ENCODE peak calls at places on chromosomes 7 and 10, in five cellular contexts. J, E, M, V and A are unnamed samples.

GRCh38 chr7:114720725-114721124 is 201.2 kb upstream of the MDFIC start:
- DNase-seq in J (no peak), V (no peak), M (no peak), E (no peak), A (no peak)

GRCh38 chr10:122390271-122390670 is 15.8 kb downstream of the PLEKHA1 start:
- DNase-seq in J (no peak), M (no peak), E (no peak), V (peak), A (no peak)

GRCh38 chr10:73999703-74000102 is 1.8 kb downstream of the VCL start:
- DNase-seq in V (no peak), E (peak), J (no peak), M (no peak), A (no peak)

GRCh38 chr7:146948708-146949107 is 832.1 kb downstream of the CNTNAP2 start:
- DNase-seq in J (no peak), V (no peak), E (no peak), M (no peak), A (no peak)

GRCh38 chr10:6034371-6034770 is 27.8 kb downstream of the IL2RA start:
- DNase-seq in E (no peak), V (no peak), M (no peak), J (no peak), A (no peak)

GRCh38 chr10:61832866-61833481 is 68.5 kb upstream of the ARID5B start:
- DNase-seq in M (peak), J (no peak), V (no peak), E (no peak), A (no peak)

GRCh38 chr7:103106336-103107070 is 31.6 kb downstream of the ARMC10 start:
- DNase-seq in V (no peak), E (peak), M (no peak), J (no peak), A (no peak)

GRCh38 chr10:118459642-118460193 is 117.6 kb upstream of the FAM204A start:
- DNase-seq in V (peak), J (peak), E (peak), M (no peak), A (peak)

GRCh38 chr7:128060018-128060417 is 28.8 kb upstream of the LRRC4 start:
- DNase-seq in E (no peak), J (no peak), M (no peak), V (no peak), A (no peak)

GRCh38 chr10:119667562-119668328 is 16.6 kb downstream of the BAG3 start:
- DNase-seq in E (peak), J (no peak), V (no peak), M (peak), A (no peak)

GRCh38 chr10:24524314-24524713 is 199.4 kb downstream of the ARHGAP21 start:
- DNase-seq in E (no peak), V (no peak), J (no peak), M (no peak), A (no peak)

GRCh38 chr10:4672199-4672598 is 153.8 kb upstream of the AKR1E2 start:
- DNase-seq in E (no peak), V (no peak), J (no peak), M (no peak), A (no peak)

GRCh38 chr10:4669585-4669984 is 156.4 kb upstream of the AKR1E2 start:
- DNase-seq in V (no peak), E (no peak), J (no peak), M (no peak), A (no peak)

GRCh38 chr10:4670737-4671136 is 155.3 kb upstream of the AKR1E2 start:
- DNase-seq in J (no peak), E (no peak), V (no peak), M (no peak), A (no peak)

GRCh38 chr10:4673279-4674040 is 152.5 kb upstream of the AKR1E2 start:
- DNase-seq in E (no peak), M (no peak), J (no peak), V (no peak), A (no peak)

GRCh38 chr10:4671451-4672145 is 154.4 kb upstream of the AKR1E2 start:
- DNase-seq in V (no peak), E (no peak), M (no peak), J (no peak), A (no peak)
- H3K4me3 ChIP-seq in V (no peak), E (no peak), M (no peak), J (no peak), A (no peak)

GRCh38 chr10:133349577-133350011 is 2.4 kb downstream of the PRAP1 start:
- DNase-seq in E (no peak), V (no peak), J (no peak), M (no peak), A (no peak)
- TF ChIP-seq CTCF in E (no peak), V (no peak), J (no peak), M (no peak), A (no peak)

GRCh38 chr7:81154565-81154964 is 235.7 kb upstream of the SEMA3C start:
- DNase-seq in V (no peak), E (no peak), M (no peak), J (no peak), A (no peak)
- H3K4me3 ChIP-seq in V (no peak), E (no peak), M (no peak), J (no peak), A (no peak)

GRCh38 chr7:148296994-148297644 is 293.4 kb upstream of the C7orf33 start:
- DNase-seq in J (no peak), E (no peak), M (no peak), V (no peak), A (no peak)
- TF ChIP-seq CTCF in J (no peak), E (no peak), M (no peak), V (no peak), A (peak)

GRCh38 chr7:140398821-140399220 is 491 bp upstream of the SLC37A3 start:
- DNase-seq in J (no peak), M (no peak), V (no peak), E (no peak), A (no peak)

GRCh38 chr7:140402178-140402835 is 1.6 kb upstream of the RAB19 start:
- DNase-seq in J (no peak), V (no peak), E (no peak), M (peak), A (no peak)

GRCh38 chr7:140403878-140404564 is at the start of gene RAB19:
- DNase-seq in J (peak), V (peak), E (peak), M (no peak), A (no peak)

GRCh38 chr7:140400381-140400780 is 2.1 kb upstream of the SLC37A3 start:
- DNase-seq in E (no peak), J (no peak), M (no peak), V (no peak), A (no peak)

DNA sequence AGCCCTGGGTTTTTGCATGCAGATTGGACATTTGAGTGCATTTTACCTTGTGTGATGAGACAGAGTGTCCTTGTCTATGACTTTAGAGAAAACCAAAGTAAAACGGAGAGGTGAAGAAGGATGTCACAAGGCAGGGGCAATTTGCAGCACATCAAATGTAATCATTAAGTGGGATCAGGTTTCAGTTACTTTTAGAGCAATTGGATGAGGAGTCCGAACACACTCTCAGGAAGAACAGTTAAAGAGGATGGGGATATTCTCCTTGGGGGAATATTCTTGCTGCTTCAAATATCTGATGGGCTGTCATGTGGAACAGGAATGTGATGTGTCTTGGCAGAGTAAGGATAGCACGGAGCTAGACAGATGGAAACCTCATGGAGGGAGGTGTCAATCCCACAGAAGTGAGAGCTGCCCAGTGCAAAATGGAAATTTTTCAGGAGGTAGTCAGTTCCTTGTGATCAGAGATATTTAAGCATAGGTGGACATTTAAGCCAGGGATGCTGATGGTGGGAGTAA is 765 bp downstream of the RAB19 start:
- DNase-seq in E (no peak), V (no peak), M (no peak), J (no peak), A (no peak)
- H3K4me3 ChIP-seq in E (peak), V (no peak), M (no peak), J (peak), A (no peak)

GRCh38 chr7:1548438-1548831 is 7.6 kb downstream of the TMEM184A start:
- DNase-seq in J (no peak), E (no peak), V (peak), M (no peak), A (no peak)
- TF ChIP-seq CTCF in J (no peak), E (no peak), V (no peak), M (no peak), A (no peak)